ENCODE peak calls at places on chromosome 9, in four cellular contexts. One of them, this sample, is unnamed.
A peak's percentile ranks its signal among the peaks of the same experiment; 100 is the strongest.

GRCh38 chr9:126804198-126804695 is 593 bp upstream of the ZBTB43 start:
- DNase-seq in HepG2: no peak
- DNase-seq in GM12878: no peak
- DNase-seq in A549: no peak
- DNase-seq in this sample: no peak

GRCh38 chr9:136048560-136049411 is 46.3 kb downstream of the NACC2 start:
- DNase-seq in A549: no peak
- DNase-seq in GM12878: no peak
- DNase-seq in HepG2: no peak
- DNase-seq in this sample: no peak

GRCh38 chr9:116549061-116549664 is 137.9 kb upstream of the TRIM32 start:
- DNase-seq in GM12878: no peak
- DNase-seq in A549: peak; percentile 95
- DNase-seq in HepG2: peak; percentile 91
- DNase-seq in this sample: no peak

GRCh38 chr9:74132986-74133385 is 364.1 kb upstream of the RORB start:
- DNase-seq in HepG2: no peak
- DNase-seq in GM12878: no peak
- DNase-seq in A549: no peak
- DNase-seq in this sample: no peak

GRCh38 chr9:120783611-120784047 is 9.6 kb downstream of the FBXW2 start:
- DNase-seq in A549: no peak
- DNase-seq in GM12878: no peak
- DNase-seq in HepG2: peak; percentile 87
- DNase-seq in this sample: no peak

GRCh38 chr9:21770877-21771560 is 31.4 kb upstream of the MTAP start:
- DNase-seq in A549: no peak
- DNase-seq in HepG2: no peak
- DNase-seq in GM12878: no peak
- DNase-seq in this sample: no peak

GRCh38 chr9:2015581-2016410 is 649 bp downstream of the SMARCA2 start:
- DNase-seq in HepG2: peak; percentile 13
- DNase-seq in A549: peak; percentile 30
- DNase-seq in GM12878: no peak
- DNase-seq in this sample: peak; percentile 71

GRCh38 chr9:104093162-104093561 is 947 bp upstream of the SMC2 start:
- DNase-seq in GM12878: no peak
- DNase-seq in HepG2: no peak
- DNase-seq in A549: no peak
- DNase-seq in this sample: peak; percentile 5

GRCh38 chr9:811101-811531 is 30.4 kb upstream of the DMRT1 start:
- DNase-seq in A549: peak; percentile 44
- DNase-seq in GM12878: no peak
- DNase-seq in HepG2: no peak
- DNase-seq in this sample: no peak

GRCh38 chr9:108167136-108167900 is 677.7 kb upstream of the KLF4 start:
- DNase-seq in A549: no peak
- DNase-seq in HepG2: no peak
- DNase-seq in GM12878: no peak
- DNase-seq in this sample: no peak

GRCh38 chr9:133729646-133730281 is 8.4 kb downstream of the SARDH start:
- DNase-seq in A549: no peak
- DNase-seq in GM12878: no peak
- DNase-seq in HepG2: no peak
- DNase-seq in this sample: peak; percentile 15

GRCh38 chr9:36123511-36123910 is 13.0 kb upstream of the GLIPR2 start:
- DNase-seq in A549: no peak
- DNase-seq in GM12878: no peak
- DNase-seq in HepG2: no peak
- DNase-seq in this sample: no peak

GRCh38 chr9:36126016-36126786 is 10.3 kb upstream of the GLIPR2 start:
- DNase-seq in A549: no peak
- DNase-seq in HepG2: no peak
- DNase-seq in GM12878: no peak
- DNase-seq in this sample: no peak

GRCh38 chr9:36128331-36128730 is 8.2 kb upstream of the GLIPR2 start:
- DNase-seq in HepG2: no peak
- DNase-seq in GM12878: no peak
- DNase-seq in A549: no peak
- DNase-seq in this sample: no peak

GRCh38 chr9:36125062-36125855 is 11.3 kb upstream of the GLIPR2 start:
- DNase-seq in A549: no peak
- DNase-seq in HepG2: no peak
- DNase-seq in GM12878: no peak
- DNase-seq in this sample: no peak

DNA sequence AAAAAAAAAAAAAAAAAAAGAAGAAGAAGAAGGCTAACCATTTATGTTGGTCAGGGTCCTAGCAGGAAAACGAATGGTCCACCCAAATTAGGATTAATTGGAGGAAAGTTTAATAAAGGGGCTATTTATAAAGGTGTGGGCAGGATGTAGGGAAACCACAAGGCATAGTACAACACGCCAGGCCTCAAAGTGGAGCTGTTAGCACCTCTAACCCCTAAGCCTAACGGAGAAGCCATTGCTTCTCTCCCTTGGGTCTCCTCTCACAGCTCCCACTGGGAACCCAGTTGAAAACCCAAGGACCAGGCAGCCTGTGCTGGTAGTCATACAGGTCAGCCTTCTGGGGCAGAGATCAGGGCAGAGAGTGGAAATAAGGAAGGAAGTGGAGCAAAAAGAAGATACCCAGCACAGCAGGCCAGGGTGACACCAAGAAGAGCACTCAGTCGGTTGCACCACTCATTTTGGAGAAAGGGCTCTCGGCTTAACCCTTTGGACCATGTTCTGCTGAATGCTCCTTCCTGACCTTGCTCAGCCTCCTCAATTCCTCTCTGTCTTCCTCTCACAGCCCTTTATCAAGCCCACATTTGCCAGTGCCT is 8.8 kb upstream of the GLIPR2 start:
- DNase-seq in A549: no peak
- DNase-seq in GM12878: no peak
- DNase-seq in HepG2: no peak
- DNase-seq in this sample: no peak
- TF ChIP-seq PBX3 in A549: no peak
- TF ChIP-seq PBX3 in GM12878: no peak
- TF ChIP-seq PBX3 in HepG2: no peak
- TF ChIP-seq PBX3 in this sample: no peak

GRCh38 chr9:34701769-34702736 is 7.9 kb downstream of the CCL21 start:
- DNase-seq in A549: peak; percentile 90
- DNase-seq in HepG2: peak; percentile 47
- DNase-seq in GM12878: no peak
- DNase-seq in this sample: peak; percentile 90

GRCh38 chr9:34707130-34707529 is 2.8 kb downstream of the CCL21 start:
- DNase-seq in A549: no peak
- DNase-seq in GM12878: no peak
- DNase-seq in HepG2: no peak
- DNase-seq in this sample: no peak

GRCh38 chr9:34701023-34701768 is 8.7 kb downstream of the CCL21 start:
- DNase-seq in A549: peak; percentile 83
- DNase-seq in GM12878: no peak
- DNase-seq in HepG2: peak; percentile 36
- DNase-seq in this sample: peak; percentile 86
- TF ChIP-seq PBX3 in A549: no peak
- TF ChIP-seq PBX3 in GM12878: no peak
- TF ChIP-seq PBX3 in HepG2: no peak
- TF ChIP-seq PBX3 in this sample: no peak

DNA sequence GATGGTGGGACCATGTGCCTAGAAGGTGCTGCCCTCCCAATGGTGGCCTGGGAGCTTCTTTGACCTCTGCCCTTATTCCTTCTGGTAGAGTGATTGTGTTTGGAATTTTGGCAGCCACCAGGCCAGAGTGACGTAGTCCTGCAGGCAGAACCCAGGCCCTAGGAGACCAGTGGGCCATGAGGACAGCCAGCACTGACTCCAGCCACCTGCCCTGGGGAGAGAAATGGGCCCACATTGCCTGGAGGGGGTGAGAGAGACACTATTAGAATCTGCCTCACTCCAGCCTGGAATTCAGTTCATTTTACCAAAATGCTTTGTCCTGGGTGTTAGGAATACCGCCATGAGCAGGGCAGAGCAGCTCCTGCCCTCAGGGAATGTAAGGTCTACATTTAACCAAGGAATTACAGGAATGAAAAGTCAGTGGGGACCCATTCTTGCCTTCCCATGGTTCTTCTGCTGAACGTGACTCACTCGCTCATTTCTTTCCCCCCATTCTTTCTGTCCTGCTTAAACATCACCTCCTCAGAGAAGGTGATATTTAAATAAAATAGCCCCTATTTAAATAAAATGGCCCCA is 5.5 kb upstream of the COL27A1 start:
- DNase-seq in A549: no peak
- DNase-seq in HepG2: no peak
- DNase-seq in GM12878: no peak
- DNase-seq in this sample: no peak
- TF ChIP-seq PBX3 in A549: no peak
- TF ChIP-seq PBX3 in HepG2: no peak
- TF ChIP-seq PBX3 in GM12878: no peak
- TF ChIP-seq PBX3 in this sample: no peak

GRCh38 chr9:76077537-76077936 is 187.1 kb downstream of the PCSK5 start:
- DNase-seq in A549: no peak
- DNase-seq in HepG2: no peak
- DNase-seq in GM12878: no peak
- DNase-seq in this sample: no peak

GRCh38 chr9:76087978-76088377 is 197.5 kb downstream of the PCSK5 start:
- DNase-seq in HepG2: no peak
- DNase-seq in A549: no peak
- DNase-seq in GM12878: no peak
- DNase-seq in this sample: no peak

GRCh38 chr9:76085596-76085995 is 195.1 kb downstream of the PCSK5 start:
- DNase-seq in HepG2: no peak
- DNase-seq in GM12878: no peak
- DNase-seq in A549: no peak
- DNase-seq in this sample: no peak

GRCh38 chr9:76086521-76086920 is 196.0 kb downstream of the PCSK5 start:
- DNase-seq in A549: no peak
- DNase-seq in GM12878: no peak
- DNase-seq in HepG2: no peak
- DNase-seq in this sample: no peak

GRCh38 chr9:76082062-76082461 is 191.6 kb downstream of the PCSK5 start:
- DNase-seq in HepG2: no peak
- DNase-seq in A549: no peak
- DNase-seq in GM12878: no peak
- DNase-seq in this sample: no peak
- TF ChIP-seq PBX3 in HepG2: no peak
- TF ChIP-seq PBX3 in A549: no peak
- TF ChIP-seq PBX3 in GM12878: no peak
- TF ChIP-seq PBX3 in this sample: no peak

This sample was measured in SK-N-SH.